ENCODE peak calls at places on chromosomes 13 and 19, in eight cellular contexts. U is small intestine, B is AG20443, A is A549, T is Calu3, O is BJ, R is T-cell, E is progenitor cell of endocrine pancreas. G is an unnamed sample.

GRCh38 chr13:19153782-19154450 is 27.7 kb downstream of the TUBA3C start:
- DNase-seq in T (no peak), A (peak), O (no peak), R (no peak), U (no peak), E (no peak), B (no peak), G (no peak)

GRCh38 chr13:38417241-38417640 is 67.6 kb downstream of the UFM1 start:
- DNase-seq in R (no peak), E (no peak), B (no peak), U (no peak), T (no peak), A (no peak), O (no peak), G (no peak)

GRCh38 chr19:44904426-44904994 is 1.1 kb upstream of the APOE start:
- DNase-seq in U (no peak), A (peak), R (no peak), B (no peak), O (no peak), E (no peak), T (no peak), G (peak)

GRCh38 chr13:64755961-64756360 is 2474.2 kb downstream of the PCDH9 start:
- DNase-seq in U (no peak), O (no peak), A (no peak), B (no peak), T (no peak), E (no peak), R (no peak), G (no peak)

GRCh38 chr19:40416918-40417713 is 3.9 kb upstream of the PRX start:
- DNase-seq in A (peak), U (no peak), R (no peak), E (no peak), O (no peak), B (peak), T (peak), G (no peak)

GRCh38 chr19:45250832-45251451 is at the start of gene MARK4:
- DNase-seq in E (peak), B (peak), R (peak), T (peak), A (peak), U (peak), O (no peak), G (peak)

GRCh38 chr13:113996912-113997745 is 23.3 kb upstream of the C13orf46 start:
- DNase-seq in B (no peak), T (no peak), A (no peak), E (no peak), U (no peak), O (no peak), R (no peak), G (no peak)

GRCh38 chr19:48490980-48491792 is 20.4 kb downstream of the LMTK3 start:
- DNase-seq in E (no peak), B (peak), A (peak), T (peak), O (no peak), U (peak), R (peak), G (peak)

GRCh38 chr13:73194310-73194709 is 135.5 kb downstream of the KLF5 start:
- DNase-seq in U (peak), B (no peak), A (peak), T (no peak), R (no peak), E (no peak), O (no peak), G (no peak)

GRCh38 chr13:78601886-78602560 is 1.3 kb downstream of the POU4F1 start:
- DNase-seq in A (no peak), T (no peak), O (no peak), B (peak), R (no peak), U (no peak), E (no peak), G (no peak)

GRCh38 chr19:16001481-16002312 is 52.9 kb downstream of the OR10H4 start:
- DNase-seq in B (peak), A (no peak), U (peak), T (peak), E (no peak), R (peak), O (no peak), G (no peak)

GRCh38 chr19:6687117-6687516 is 17.2 kb upstream of the TNFSF14 start:
- DNase-seq in A (no peak), U (no peak), O (no peak), T (no peak), E (no peak), R (no peak), B (no peak), G (no peak)

GRCh38 chr19:29311391-29311790 is 98.4 kb upstream of the UQCRFS1 start:
- DNase-seq in E (no peak), U (no peak), A (no peak), O (no peak), B (no peak), R (no peak), T (no peak), G (no peak)

GRCh38 chr19:4512070-4512469 is 6.2 kb downstream of the PLIN4 start:
- DNase-seq in T (no peak), R (no peak), U (no peak), A (no peak), O (no peak), E (no peak), B (no peak), G (no peak)

GRCh38 chr19:18999016-18999758 is 34.1 kb downstream of the SUGP2 start:
- DNase-seq in E (no peak), B (no peak), A (no peak), O (no peak), R (no peak), T (no peak), U (no peak), G (no peak)

GRCh38 chr19:35555301-35556005 is 8.0 kb downstream of the ATP4A start:
- DNase-seq in E (no peak), U (no peak), B (peak), A (peak), T (peak), R (no peak), O (no peak), G (peak)

GRCh38 chr13:102974574-102975195 is 91.5 kb downstream of the SLC10A2 start:
- DNase-seq in R (no peak), A (no peak), T (no peak), B (no peak), E (no peak), O (no peak), U (peak), G (no peak)

GRCh38 chr13:103883152-103883551 is 816.9 kb upstream of the SLC10A2 start:
- DNase-seq in E (peak), A (peak), B (peak), U (peak), O (peak), R (no peak), T (peak), G (peak)

GRCh38 chr13:32423592-32423991 is 4.3 kb downstream of the N4BP2L1 start:
- DNase-seq in E (no peak), T (no peak), A (no peak), U (no peak), B (no peak), R (no peak), O (no peak), G (no peak)

GRCh38 chr19:5957132-5957531 is 20.8 kb downstream of the RANBP3 start:
- DNase-seq in A (no peak), T (no peak), O (no peak), E (no peak), R (no peak), U (peak), B (no peak), G (no peak)

GRCh38 chr19:22327321-22327720 is 41.1 kb downstream of the ZNF729 start:
- DNase-seq in A (no peak), U (no peak), E (no peak), R (no peak), B (no peak), O (no peak), T (no peak), G (no peak)

GRCh38 chr19:31548941-31549340 is 199.7 kb upstream of the TSHZ3 start:
- DNase-seq in B (peak), O (no peak), U (peak), A (peak), E (no peak), T (no peak), R (no peak), G (no peak)

GRCh38 chr13:75258159-75258782 is 223.7 kb downstream of the TBC1D4 start:
- DNase-seq in U (peak), A (peak), T (no peak), B (peak), E (no peak), O (no peak), R (no peak), G (no peak)

GRCh38 chr19:49690656-49691242 is at the start of gene CPT1C:
- DNase-seq in U (peak), B (peak), R (peak), A (no peak), E (peak), T (no peak), O (no peak), G (no peak)

GRCh38 chr13:67023088-67023893 is 206.8 kb downstream of the PCDH9 start:
- DNase-seq in E (no peak), B (no peak), O (peak), T (peak), U (no peak), R (no peak), A (peak), G (peak)

GRCh38 chr13:110813646-110814624 is 100.4 kb downstream of the ING1 start:
- DNase-seq in E (no peak), O (no peak), T (no peak), U (no peak), B (peak), A (peak), R (no peak), G (no peak)

GRCh38 chr19:46192990-46193650 is 36.4 kb upstream of the IGFL1 start:
- DNase-seq in B (peak), R (no peak), A (peak), T (peak), O (peak), E (no peak), U (peak), G (peak)

GRCh38 chr19:37594982-37595382 is 306 bp downstream of the ZNF540 start:
- DNase-seq in U (peak), O (no peak), E (peak), R (peak), T (peak), A (no peak), B (peak), G (no peak)

GRCh38 chr13:112510987-112511715 is 76.8 kb downstream of the TUBGCP3 start:
- DNase-seq in U (no peak), R (no peak), O (no peak), A (no peak), B (no peak), T (no peak), E (no peak), G (no peak)

GRCh38 chr19:17949956-17950309 is 17.0 kb upstream of the KCNN1 start:
- DNase-seq in O (no peak), A (no peak), T (no peak), E (no peak), B (no peak), R (no peak), U (no peak), G (no peak)

GRCh38 chr19:54254195-54254906 is 2.7 kb downstream of the LILRB5 start:
- DNase-seq in T (no peak), U (no peak), O (no peak), E (no peak), A (no peak), R (no peak), B (no peak), G (no peak)

GRCh38 chr19:1673645-1674292 is 21.4 kb upstream of the TCF3 start:
- DNase-seq in A (no peak), T (peak), U (no peak), O (no peak), B (no peak), E (no peak), R (no peak), G (no peak)

GRCh38 chr19:52248256-52248655 is 21.1 kb upstream of the ZNF766 start:
- DNase-seq in R (peak), E (no peak), T (no peak), A (no peak), O (no peak), B (peak), U (peak), G (peak)

GRCh38 chr19:30608471-30608870 is 236.3 kb downstream of the ZNF536 start:
- DNase-seq in A (no peak), R (no peak), U (no peak), T (no peak), O (no peak), B (no peak), E (no peak), G (no peak)

GRCh38 chr19:10566658-10567410 is 1.0 kb upstream of the KRI1 start:
- DNase-seq in R (peak), O (no peak), T (no peak), A (no peak), B (no peak), E (no peak), U (no peak), G (no peak)

GRCh38 chr19:2252481-2253105 is 3.5 kb downstream of the AMH start:
- DNase-seq in R (no peak), B (no peak), T (no peak), O (no peak), A (no peak), E (no peak), U (no peak), G (no peak)

G was measured in HAP-1.